ENCODE peak calls at places on chromosomes 1 and 21, in five cellular contexts. One of them, this sample, is unnamed.

GRCh38 chr1:27203946-27204345 is 30.5 kb upstream of the WDTC1 start:
- DNase-seq in nucleus accumbens: no peak
- DNase-seq in mesenteric fat pad: no peak
- DNase-seq in AG08395: peak
- DNase-seq in brain microvascular endothelial cell: no peak
- DNase-seq in this sample: no peak

GRCh38 chr1:183942933-183943693 is 94.4 kb downstream of the COLGALT2 start:
- DNase-seq in brain microvascular endothelial cell: peak
- DNase-seq in AG08395: peak
- DNase-seq in mesenteric fat pad: no peak
- DNase-seq in nucleus accumbens: no peak
- DNase-seq in this sample: peak

GRCh38 chr1:8736927-8737326 is 80.5 kb downstream of the RERE start:
- DNase-seq in brain microvascular endothelial cell: no peak
- DNase-seq in nucleus accumbens: no peak
- DNase-seq in mesenteric fat pad: no peak
- DNase-seq in AG08395: no peak
- DNase-seq in this sample: no peak

GRCh38 chr1:150001415-150001814 is 9.1 kb downstream of the OTUD7B start:
- DNase-seq in nucleus accumbens: no peak
- DNase-seq in mesenteric fat pad: no peak
- DNase-seq in brain microvascular endothelial cell: no peak
- DNase-seq in AG08395: no peak
- DNase-seq in this sample: no peak

GRCh38 chr1:94707321-94708298 is 112.5 kb upstream of the SLC44A3 start:
- DNase-seq in brain microvascular endothelial cell: no peak
- DNase-seq in nucleus accumbens: no peak
- DNase-seq in AG08395: no peak
- DNase-seq in mesenteric fat pad: no peak
- DNase-seq in this sample: no peak

GRCh38 chr1:158095737-158096335 is 84.9 kb upstream of the CD1D start:
- DNase-seq in mesenteric fat pad: no peak
- DNase-seq in AG08395: peak
- DNase-seq in nucleus accumbens: no peak
- DNase-seq in brain microvascular endothelial cell: peak
- DNase-seq in this sample: peak

GRCh38 chr21:45517249-45518065 is 24.8 kb downstream of the SLC19A1 start:
- DNase-seq in brain microvascular endothelial cell: no peak
- DNase-seq in nucleus accumbens: no peak
- DNase-seq in AG08395: no peak
- DNase-seq in mesenteric fat pad: no peak
- DNase-seq in this sample: no peak

GRCh38 chr1:231926340-231926739 is 299.8 kb downstream of the DISC1 start:
- DNase-seq in AG08395: no peak
- DNase-seq in nucleus accumbens: no peak
- DNase-seq in mesenteric fat pad: no peak
- DNase-seq in brain microvascular endothelial cell: no peak
- DNase-seq in this sample: no peak

GRCh38 chr1:224592636-224593579 is 23.2 kb upstream of the CNIH3 start:
- DNase-seq in AG08395: peak
- DNase-seq in nucleus accumbens: no peak
- DNase-seq in mesenteric fat pad: no peak
- DNase-seq in brain microvascular endothelial cell: peak
- DNase-seq in this sample: peak

GRCh38 chr1:33161061-33161681 is 20.7 kb downstream of the TRIM62 start:
- DNase-seq in brain microvascular endothelial cell: peak
- DNase-seq in mesenteric fat pad: no peak
- DNase-seq in AG08395: no peak
- DNase-seq in nucleus accumbens: peak
- DNase-seq in this sample: no peak

GRCh38 chr21:35113064-35113463 is 64.0 kb upstream of the RUNX1 start:
- DNase-seq in mesenteric fat pad: no peak
- DNase-seq in brain microvascular endothelial cell: peak
- DNase-seq in nucleus accumbens: no peak
- DNase-seq in AG08395: no peak
- DNase-seq in this sample: no peak

GRCh38 chr1:106937104-106937503 is 119.4 kb upstream of the PRMT6 start:
- DNase-seq in nucleus accumbens: no peak
- DNase-seq in AG08395: peak
- DNase-seq in brain microvascular endothelial cell: peak
- DNase-seq in mesenteric fat pad: no peak
- DNase-seq in this sample: no peak

GRCh38 chr21:34220556-34221195 is 143.1 kb upstream of the KCNE2 start:
- DNase-seq in nucleus accumbens: no peak
- DNase-seq in AG08395: no peak
- DNase-seq in mesenteric fat pad: no peak
- DNase-seq in brain microvascular endothelial cell: no peak
- DNase-seq in this sample: no peak

GRCh38 chr1:116855220-116855619 is 54.5 kb upstream of the PTGFRN start:
- DNase-seq in mesenteric fat pad: no peak
- DNase-seq in brain microvascular endothelial cell: peak
- DNase-seq in AG08395: peak
- DNase-seq in nucleus accumbens: peak
- DNase-seq in this sample: peak

GRCh38 chr1:64898107-64898861 is 68.1 kb downstream of the JAK1 start:
- DNase-seq in nucleus accumbens: peak
- DNase-seq in brain microvascular endothelial cell: peak
- DNase-seq in AG08395: peak
- DNase-seq in mesenteric fat pad: no peak
- DNase-seq in this sample: peak

GRCh38 chr1:212012034-212012740 is 23.2 kb downstream of the INTS7 start:
- DNase-seq in AG08395: peak
- DNase-seq in mesenteric fat pad: no peak
- DNase-seq in nucleus accumbens: peak
- DNase-seq in brain microvascular endothelial cell: peak
- DNase-seq in this sample: peak

GRCh38 chr1:244836598-244836997 is 1.1 kb downstream of the COX20 start:
- DNase-seq in nucleus accumbens: no peak
- DNase-seq in mesenteric fat pad: no peak
- DNase-seq in brain microvascular endothelial cell: no peak
- DNase-seq in AG08395: no peak
- DNase-seq in this sample: no peak

This sample was measured in H4.